ENCODE peak calls at places on chromosomes 4 and X, in six cellular contexts. D, C, F, V, B and M are unnamed samples.
A peak's percentile ranks its signal among the peaks of the same experiment; 100 is the strongest.

GRCh38 chr4:105022811-105023667 is 123.6 kb upstream of the TET2 start:
- DNase-seq in D (peak; percentile 9), C (no peak), F (no peak), V (no peak), B (no peak), M (no peak)

GRCh38 chrX:106177982-106178321 is 9.8 kb downstream of the PWWP3B start:
- DNase-seq in D (no peak), C (no peak), F (no peak), V (no peak), B (no peak), M (no peak)

GRCh38 chrX:136880003-136880451 is 498 bp downstream of the RBMX start:
- DNase-seq in D (no peak), C (no peak), F (no peak), V (peak; percentile 15), B (peak; percentile 18), M (no peak)

GRCh38 chr4:152894673-152895072 is 41.5 kb upstream of the FHDC1 start:
- DNase-seq in D (no peak), C (no peak), F (no peak), V (no peak), B (no peak), M (no peak)

GRCh38 chr4:139841464-139842195 is 176.0 kb downstream of the MGST2 start:
- DNase-seq in D (no peak), C (no peak), F (peak; percentile 67), V (no peak), B (no peak), M (no peak)

GRCh38 chr4:85968945-85969830 is 390.7 kb downstream of the MAPK10 start:
- DNase-seq in D (peak; percentile 56), C (no peak), F (no peak), V (no peak), B (no peak), M (no peak)

GRCh38 chr4:12583286-12583685 is 900.9 kb downstream of the RAB28 start:
- DNase-seq in D (no peak), C (no peak), F (no peak), V (no peak), B (no peak), M (no peak)

GRCh38 chr4:115323106-115323684 is 209.8 kb upstream of the NDST4 start:
- DNase-seq in D (peak; percentile 17), C (no peak), F (no peak), V (no peak), B (no peak), M (no peak)

GRCh38 chrX:72050011-72050410 is 81.7 kb downstream of the RTL5 start:
- DNase-seq in D (no peak), C (no peak), F (no peak), V (no peak), B (no peak), M (peak; percentile 26)

GRCh38 chr4:163606885-163607284 is 112.4 kb downstream of the TMA16 start:
- DNase-seq in D (no peak), C (no peak), F (no peak), V (no peak), B (no peak), M (no peak)

GRCh38 chrX:16873106-16873505 is 2.9 kb upstream of the RBBP7 start:
- DNase-seq in D (no peak), C (no peak), F (no peak), V (no peak), B (no peak), M (no peak)

GRCh38 chrX:54540289-54540688 is 10.3 kb downstream of the GNL3L start:
- DNase-seq in D (peak; percentile 6), C (no peak), F (no peak), V (peak; percentile 7), B (no peak), M (no peak)

GRCh38 chr4:24655971-24656370 is 71.6 kb upstream of the DHX15 start:
- DNase-seq in D (no peak), C (no peak), F (peak; percentile 72), V (no peak), B (no peak), M (no peak)

GRCh38 chr4:1862055-1862911 is 6.3 kb upstream of the LETM1 start:
- DNase-seq in D (no peak), C (no peak), F (no peak), V (no peak), B (no peak), M (no peak)

GRCh38 chrX:71144651-71145050 is at the start of gene NLGN3:
- DNase-seq in D (peak; percentile 11), C (no peak), F (no peak), V (no peak), B (peak; percentile 14), M (no peak)

GRCh38 chr4:152503606-152504290 is 32.1 kb downstream of the FBXW7 start:
- DNase-seq in D (no peak), C (no peak), F (no peak), V (no peak), B (no peak), M (no peak)

GRCh38 chr4:143531368-143531767 is 17.9 kb downstream of the SMARCA5 start:
- DNase-seq in D (peak; percentile 43), C (no peak), F (no peak), V (no peak), B (no peak), M (no peak)

GRCh38 chr4:140044314-140044991 is 109.5 kb downstream of the MAML3 start:
- DNase-seq in D (no peak), C (no peak), F (no peak), V (no peak), B (no peak), M (no peak)

GRCh38 chr4:109998867-109999303 is 86.2 kb downstream of the EGF start:
- DNase-seq in D (peak; percentile 74), C (no peak), F (peak; percentile 38), V (peak; percentile 18), B (no peak), M (no peak)

GRCh38 chr4:98181815-98182214 is 38.5 kb upstream of the STPG2 start:
- DNase-seq in D (peak; percentile 12), C (no peak), F (no peak), V (no peak), B (no peak), M (no peak)

GRCh38 chr4:88600129-88600849 is 8.0 kb downstream of the HERC3 start:
- DNase-seq in D (peak; percentile 18), C (no peak), F (no peak), V (no peak), B (no peak), M (no peak)

GRCh38 chrX:48575642-48576041 is 1.4 kb downstream of the RBM3 start:
- DNase-seq in D (no peak), C (no peak), F (no peak), V (no peak), B (no peak), M (no peak)

GRCh38 chrX:48576108-48576507 is 1.8 kb downstream of the RBM3 start:
- DNase-seq in D (no peak), C (no peak), F (no peak), V (no peak), B (no peak), M (no peak)

GRCh38 chrX:48578661-48579128 is 4.4 kb downstream of the RBM3 start:
- DNase-seq in D (no peak), C (no peak), F (no peak), V (no peak), B (no peak), M (no peak)

GRCh38 chrX:48580662-48581061 is 6.4 kb downstream of the RBM3 start:
- DNase-seq in D (no peak), C (no peak), F (no peak), V (no peak), B (no peak), M (no peak)

DNA sequence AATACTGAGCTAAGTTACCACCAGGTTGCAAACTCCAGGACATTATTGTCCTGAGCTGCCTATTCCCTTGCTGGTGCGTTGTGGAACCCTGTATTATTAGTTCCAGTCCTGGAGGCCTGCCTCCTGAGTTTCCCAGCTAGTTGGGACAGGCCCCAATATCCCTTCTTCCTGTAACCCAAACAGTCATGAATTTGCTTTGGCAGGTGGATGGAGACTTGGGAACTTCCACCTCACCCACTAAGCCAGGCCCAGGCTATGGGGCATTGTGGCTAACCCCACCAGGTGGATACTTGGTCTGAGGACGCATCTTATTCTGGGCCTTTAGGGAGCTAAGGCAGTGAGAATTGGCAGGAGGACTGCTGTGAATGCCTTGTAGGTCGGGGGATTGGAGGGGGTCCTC is 5.0 kb downstream of the RBM3 start:
- DNase-seq in D (no peak), C (no peak), F (no peak), V (no peak), B (no peak), M (no peak)
- TF ChIP-seq CTCF in D (no peak), C (no peak), F (no peak), V (no peak), B (no peak), M (no peak)

DNA sequence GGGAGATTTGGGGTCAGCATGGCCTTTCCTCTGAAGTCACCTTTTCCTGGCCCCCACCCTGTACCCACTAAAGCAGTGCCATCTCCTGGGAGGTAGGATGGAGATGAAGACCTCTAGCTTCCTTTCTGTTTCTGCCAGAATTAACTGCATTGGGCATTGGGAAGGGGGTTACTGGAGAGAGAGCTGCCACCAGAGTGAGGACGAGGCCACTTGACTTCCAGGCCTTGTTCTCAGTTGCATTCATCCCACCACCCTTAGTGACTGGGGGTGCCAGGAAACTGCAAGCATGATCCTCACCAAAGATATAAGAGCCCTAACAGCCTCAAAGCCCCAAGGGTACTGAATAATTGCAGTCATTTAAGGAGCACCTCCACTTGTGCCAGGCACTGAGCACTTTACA is 15.8 kb downstream of the SASH3 start:
- DNase-seq in D (no peak), C (peak; percentile 21), F (no peak), V (no peak), B (no peak), M (no peak)
- H3K27ac ChIP-seq in D (no peak overlapping the region), C (no peak overlapping the region), F (no peak overlapping the region), V (no peak overlapping the region), B (no peak overlapping the region), M (no peak overlapping the region)

DNA sequence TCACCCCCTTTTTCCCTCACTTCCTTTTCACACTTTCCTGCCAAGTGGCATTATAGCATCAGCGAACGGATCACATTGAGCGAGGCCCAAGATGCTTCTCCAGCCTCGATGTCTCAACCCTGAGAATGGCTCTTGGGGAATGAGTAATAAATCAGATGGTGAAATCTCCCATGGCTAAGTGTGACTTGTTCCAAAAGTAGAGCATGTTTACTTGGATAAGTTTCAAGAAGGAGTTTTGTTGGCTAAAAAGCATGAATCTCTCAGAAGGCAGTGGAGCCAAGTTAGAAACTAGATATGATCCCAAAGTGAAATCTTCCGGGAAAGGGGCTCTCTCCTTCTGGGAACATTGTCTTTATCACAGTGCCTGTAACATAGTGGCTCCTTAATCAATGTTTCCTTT is 316.3 kb downstream of the CAMK2D start:
- DNase-seq in D (peak; percentile 59), C (peak; percentile 85), F (peak; percentile 24), V (peak; percentile 42), B (peak; percentile 24), M (peak; percentile 83)
- H3K4me3 ChIP-seq in D (no peak overlapping the region), C (no peak overlapping the region), F (no peak overlapping the region), V (no peak overlapping the region), B (no peak overlapping the region), M (no peak overlapping the region)

DNA sequence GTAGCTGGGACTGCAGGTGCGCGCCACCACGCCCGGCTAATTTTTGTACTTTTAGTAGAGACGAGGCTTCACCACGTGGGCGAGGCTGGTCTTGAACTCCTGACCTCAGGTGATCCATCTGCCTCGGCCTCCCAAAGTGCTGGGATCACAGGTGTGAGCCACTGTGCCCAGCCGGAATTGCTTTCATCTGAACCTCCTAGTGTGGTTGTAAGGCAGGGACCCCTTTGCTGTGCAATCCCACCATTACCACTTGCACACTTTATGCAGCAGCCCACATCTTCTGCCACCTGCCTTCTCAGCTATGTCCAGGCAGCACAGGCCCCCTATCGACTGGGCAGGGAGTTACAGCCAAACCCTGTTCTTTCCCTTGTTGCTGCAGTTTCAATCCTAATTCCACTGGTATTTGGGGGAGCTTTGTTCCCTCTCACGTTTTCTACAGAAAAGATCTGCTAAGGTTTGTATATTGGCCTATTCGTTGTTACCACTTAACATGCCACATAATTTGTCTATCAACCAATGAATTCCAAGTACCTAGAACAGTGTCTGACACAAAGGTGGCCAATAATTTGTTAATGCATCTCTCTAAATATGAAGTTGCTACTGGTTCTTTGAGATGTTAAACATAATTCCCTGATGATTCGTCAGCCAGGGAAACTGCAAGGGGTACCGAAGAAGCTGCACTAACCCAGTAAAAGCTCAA is 6.5 kb downstream of the RPL39 start:
- DNase-seq in D (peak; percentile 57), C (no peak), F (peak; percentile 37), V (no peak), B (peak; percentile 21), M (no peak)
- TF ChIP-seq CTCF in D (peak; percentile 62), C (no peak), F (peak; percentile 41), V (peak; percentile 23), B (peak; percentile 25), M (no peak)